ENCODE peak calls at places on chromosomes 7 and 10, in five cellular contexts. W, S, E, O and Z are unnamed samples.

GRCh38 chr7:158260567-158261361 is 326.9 kb downstream of the PTPRN2 start:
- DNase-seq in W (no peak), S (no peak), E (no peak), O (no peak), Z (no peak)

GRCh38 chr10:126022841-126023240 is 126.5 kb downstream of the FANK1 start:
- DNase-seq in W (no peak), S (no peak), E (no peak), O (no peak), Z (no peak)

GRCh38 chr10:74541375-74541774 is 285.0 kb upstream of the KAT6B start:
- DNase-seq in W (no peak), S (no peak), E (no peak), O (no peak), Z (no peak)

GRCh38 chr7:41437257-41438196 is 265.4 kb downstream of the INHBA start:
- DNase-seq in W (peak; percentile 25), S (no peak), E (no peak), O (peak; percentile 81), Z (peak; percentile 38)

GRCh38 chr10:128035557-128035973 is 90.7 kb downstream of the MKI67 start:
- DNase-seq in W (peak; percentile 6), S (no peak), E (peak; percentile 73), O (peak; percentile 36), Z (no peak)

GRCh38 chr10:78335691-78336401 is 302.2 kb downstream of the RPS24 start:
- DNase-seq in W (no peak), S (no peak), E (no peak), O (peak; percentile 86), Z (no peak)

GRCh38 chr10:100826661-100826982 is 81.2 kb downstream of the PAX2 start:
- DNase-seq in W (no peak), S (no peak), E (no peak), O (no peak), Z (no peak)

GRCh38 chr10:106038246-106038645 is 1126.3 kb downstream of the SORCS1 start:
- DNase-seq in W (no peak), S (no peak), E (no peak), O (no peak), Z (no peak)